ENCODE peak calls at places on chromosomes 6 and 20, in four cellular contexts. One of them, this sample, is unnamed.
A peak's percentile ranks its signal among the peaks of the same experiment; 100 is the strongest.

GRCh38 chr6:38625191-38625590 is 14.5 kb downstream of the BTBD9 start:
- DNase-seq in endodermal cell: no peak
- DNase-seq in psoas muscle: no peak
- DNase-seq in esophagus muscularis mucosa: no peak
- DNase-seq in this sample: no peak

GRCh38 chr6:101722991-101723579 is 329.6 kb downstream of the GRIK2 start:
- DNase-seq in psoas muscle: no peak
- DNase-seq in endodermal cell: no peak
- DNase-seq in esophagus muscularis mucosa: no peak
- DNase-seq in this sample: peak; percentile 92

GRCh38 chr6:273441-274111 is 18.7 kb upstream of the DUSP22 start:
- DNase-seq in psoas muscle: no peak
- DNase-seq in esophagus muscularis mucosa: no peak
- DNase-seq in endodermal cell: no peak
- DNase-seq in this sample: peak; percentile 49

GRCh38 chr20:63736893-63737689 is 627 bp downstream of the LIME1 start:
- DNase-seq in esophagus muscularis mucosa: no peak
- DNase-seq in endodermal cell: peak; percentile 76
- DNase-seq in psoas muscle: no peak
- DNase-seq in this sample: no peak

GRCh38 chr20:45374966-45375365 is 3.2 kb downstream of the TP53TG5 start:
- DNase-seq in esophagus muscularis mucosa: peak; percentile 50
- DNase-seq in endodermal cell: no peak
- DNase-seq in psoas muscle: no peak
- DNase-seq in this sample: no peak

GRCh38 chr20:17679786-17680127 is 2.3 kb downstream of the RRBP1 start:
- DNase-seq in endodermal cell: no peak
- DNase-seq in psoas muscle: no peak
- DNase-seq in esophagus muscularis mucosa: no peak
- DNase-seq in this sample: peak; percentile 28

GRCh38 chr6:24584390-24584735 is 61.6 kb downstream of the KIAA0319 start:
- DNase-seq in esophagus muscularis mucosa: no peak
- DNase-seq in endodermal cell: no peak
- DNase-seq in psoas muscle: no peak
- DNase-seq in this sample: no peak

GRCh38 chr6:47524136-47524840 is 46.7 kb downstream of the CD2AP start:
- DNase-seq in endodermal cell: no peak
- DNase-seq in psoas muscle: no peak
- DNase-seq in esophagus muscularis mucosa: no peak
- DNase-seq in this sample: no peak

GRCh38 chr6:56999049-56999448 is 44.1 kb downstream of the BEND6 start:
- DNase-seq in endodermal cell: no peak
- DNase-seq in psoas muscle: no peak
- DNase-seq in esophagus muscularis mucosa: no peak
- DNase-seq in this sample: no peak

GRCh38 chr6:112563368-112563767 is 216.2 kb downstream of the RFPL4B start:
- DNase-seq in esophagus muscularis mucosa: no peak
- DNase-seq in psoas muscle: no peak
- DNase-seq in endodermal cell: peak; percentile 73
- DNase-seq in this sample: peak; percentile 52

GRCh38 chr20:16419138-16419715 is 154.0 kb downstream of the KIF16B start:
- DNase-seq in endodermal cell: no peak
- DNase-seq in esophagus muscularis mucosa: no peak
- DNase-seq in psoas muscle: no peak
- DNase-seq in this sample: no peak

GRCh38 chr6:99348220-99348822 is 1.2 kb downstream of the FAXC start:
- DNase-seq in endodermal cell: no peak
- DNase-seq in esophagus muscularis mucosa: peak; percentile 75
- DNase-seq in psoas muscle: no peak
- DNase-seq in this sample: no peak

GRCh38 chr20:56730003-56730402 is 100.9 kb downstream of the TFAP2C start:
- DNase-seq in endodermal cell: peak; percentile 62
- DNase-seq in esophagus muscularis mucosa: no peak
- DNase-seq in psoas muscle: no peak
- DNase-seq in this sample: no peak

GRCh38 chr20:63947638-63948456 is 8.4 kb downstream of the UCKL1 start:
- DNase-seq in endodermal cell: no peak
- DNase-seq in psoas muscle: peak; percentile 17
- DNase-seq in esophagus muscularis mucosa: no peak
- DNase-seq in this sample: no peak

GRCh38 chr6:42230320-42231034 is 12.8 kb upstream of the MRPS10 start:
- DNase-seq in esophagus muscularis mucosa: no peak
- DNase-seq in psoas muscle: no peak
- DNase-seq in endodermal cell: peak; percentile 59
- DNase-seq in this sample: no peak

GRCh38 chr6:148565931-148566663 is 180.7 kb upstream of the UST start:
- DNase-seq in psoas muscle: peak; percentile 31
- DNase-seq in endodermal cell: no peak
- DNase-seq in esophagus muscularis mucosa: no peak
- DNase-seq in this sample: peak; percentile 95

GRCh38 chr6:34919651-34920050 is 30.6 kb downstream of the ANKS1A start:
- DNase-seq in esophagus muscularis mucosa: no peak
- DNase-seq in endodermal cell: no peak
- DNase-seq in psoas muscle: no peak
- DNase-seq in this sample: peak; percentile 59

GRCh38 chr6:43268348-43268685 is 25.0 kb downstream of the TTBK1 start:
- DNase-seq in psoas muscle: no peak
- DNase-seq in esophagus muscularis mucosa: no peak
- DNase-seq in endodermal cell: no peak
- DNase-seq in this sample: no peak

GRCh38 chr6:26031595-26032386 is 55.4 kb upstream of the HFE start:
- DNase-seq in endodermal cell: peak; percentile 96
- DNase-seq in esophagus muscularis mucosa: peak; percentile 97
- DNase-seq in psoas muscle: peak; percentile 55
- DNase-seq in this sample: peak; percentile 97

GRCh38 chr6:101079696-101080270 is 198.7 kb upstream of the ASCC3 start:
- DNase-seq in esophagus muscularis mucosa: no peak
- DNase-seq in endodermal cell: no peak
- DNase-seq in psoas muscle: no peak
- DNase-seq in this sample: no peak

GRCh38 chr6:9233686-9234085 is 798.3 kb upstream of the SLC35B3 start:
- DNase-seq in esophagus muscularis mucosa: no peak
- DNase-seq in endodermal cell: no peak
- DNase-seq in psoas muscle: no peak
- DNase-seq in this sample: no peak

GRCh38 chr6:118650500-118651281 is 700 bp downstream of the CEP85L start:
- DNase-seq in esophagus muscularis mucosa: no peak
- DNase-seq in psoas muscle: peak; percentile 55
- DNase-seq in endodermal cell: peak; percentile 82
- DNase-seq in this sample: peak; percentile 55

GRCh38 chr6:968791-969190 is 275.9 kb upstream of the EXOC2 start:
- DNase-seq in endodermal cell: no peak
- DNase-seq in esophagus muscularis mucosa: no peak
- DNase-seq in psoas muscle: no peak
- DNase-seq in this sample: no peak

GRCh38 chr6:40545954-40546353 is 41.2 kb downstream of the LRFN2 start:
- DNase-seq in esophagus muscularis mucosa: no peak
- DNase-seq in psoas muscle: no peak
- DNase-seq in endodermal cell: peak; percentile 91
- DNase-seq in this sample: peak; percentile 37

GRCh38 chr6:40542175-40542764 is 44.9 kb downstream of the LRFN2 start:
- DNase-seq in endodermal cell: peak; percentile 72
- DNase-seq in psoas muscle: no peak
- DNase-seq in esophagus muscularis mucosa: no peak
- DNase-seq in this sample: no peak

GRCh38 chr6:40541556-40542174 is 45.5 kb downstream of the LRFN2 start:
- DNase-seq in esophagus muscularis mucosa: no peak
- DNase-seq in endodermal cell: no peak
- DNase-seq in psoas muscle: no peak
- DNase-seq in this sample: no peak

GRCh38 chr6:40543133-40543532 is 44.0 kb downstream of the LRFN2 start:
- DNase-seq in endodermal cell: no peak
- DNase-seq in psoas muscle: no peak
- DNase-seq in esophagus muscularis mucosa: no peak
- DNase-seq in this sample: no peak

DNA sequence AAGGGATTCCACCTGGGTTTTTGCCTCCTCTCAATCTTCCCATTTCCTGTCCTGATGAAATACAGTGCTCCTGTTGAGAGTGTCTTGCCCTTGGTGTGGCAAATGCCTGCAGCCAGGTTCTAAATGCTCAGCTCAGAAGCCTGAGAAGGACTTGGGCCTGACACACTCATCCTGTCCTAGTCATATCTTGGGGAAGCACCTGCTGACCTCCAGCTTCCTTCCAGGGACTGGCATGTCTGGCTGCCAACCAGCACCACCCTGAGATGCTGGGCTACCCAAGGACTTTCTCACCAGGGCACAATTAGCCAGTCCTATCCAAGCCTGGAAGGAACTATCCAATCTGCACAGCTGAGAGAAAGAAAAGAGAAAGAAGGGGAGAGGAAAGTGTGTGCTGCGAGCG is 43.4 kb downstream of the LRFN2 start:
- DNase-seq in endodermal cell: no peak
- DNase-seq in esophagus muscularis mucosa: no peak
- DNase-seq in psoas muscle: no peak
- DNase-seq in this sample: no peak
- H3K27ac ChIP-seq in endodermal cell: no peak overlapping the region
- H3K27ac ChIP-seq in esophagus muscularis mucosa: no peak overlapping the region
- H3K27ac ChIP-seq in psoas muscle: no peak overlapping the region
- H3K27ac ChIP-seq in this sample: no peak overlapping the region

GRCh38 chr6:16961577-16961976 is 140.3 kb upstream of the STMND1 start:
- DNase-seq in psoas muscle: no peak
- DNase-seq in endodermal cell: no peak
- DNase-seq in esophagus muscularis mucosa: no peak
- DNase-seq in this sample: peak; percentile 26

GRCh38 chr6:16955899-16956298 is 146.0 kb upstream of the STMND1 start:
- DNase-seq in esophagus muscularis mucosa: no peak
- DNase-seq in psoas muscle: no peak
- DNase-seq in endodermal cell: no peak
- DNase-seq in this sample: no peak

GRCh38 chr6:16959789-16960188 is 142.1 kb upstream of the STMND1 start:
- DNase-seq in esophagus muscularis mucosa: no peak
- DNase-seq in endodermal cell: no peak
- DNase-seq in psoas muscle: no peak
- DNase-seq in this sample: no peak

GRCh38 chr6:16953905-16954304 is 147.9 kb upstream of the STMND1 start:
- DNase-seq in esophagus muscularis mucosa: no peak
- DNase-seq in endodermal cell: no peak
- DNase-seq in psoas muscle: no peak
- DNase-seq in this sample: no peak

GRCh38 chr6:16956371-16956770 is 145.5 kb upstream of the STMND1 start:
- DNase-seq in endodermal cell: no peak
- DNase-seq in psoas muscle: no peak
- DNase-seq in esophagus muscularis mucosa: no peak
- DNase-seq in this sample: peak; percentile 59
- TF ChIP-seq CTCF in endodermal cell: no peak
- TF ChIP-seq CTCF in psoas muscle: no peak
- TF ChIP-seq CTCF in esophagus muscularis mucosa: no peak
- TF ChIP-seq CTCF in this sample: no peak

GRCh38 chr6:125953502-125953875 is 3.1 kb upstream of the HINT3 start:
- DNase-seq in psoas muscle: no peak
- DNase-seq in esophagus muscularis mucosa: no peak
- DNase-seq in endodermal cell: peak; percentile 90
- DNase-seq in this sample: no peak
- H3K4me3 ChIP-seq in psoas muscle: no peak overlapping the region
- H3K4me3 ChIP-seq in esophagus muscularis mucosa: no peak overlapping the region
- H3K4me3 ChIP-seq in endodermal cell: no peak overlapping the region
- H3K4me3 ChIP-seq in this sample: no peak overlapping the region

DNA sequence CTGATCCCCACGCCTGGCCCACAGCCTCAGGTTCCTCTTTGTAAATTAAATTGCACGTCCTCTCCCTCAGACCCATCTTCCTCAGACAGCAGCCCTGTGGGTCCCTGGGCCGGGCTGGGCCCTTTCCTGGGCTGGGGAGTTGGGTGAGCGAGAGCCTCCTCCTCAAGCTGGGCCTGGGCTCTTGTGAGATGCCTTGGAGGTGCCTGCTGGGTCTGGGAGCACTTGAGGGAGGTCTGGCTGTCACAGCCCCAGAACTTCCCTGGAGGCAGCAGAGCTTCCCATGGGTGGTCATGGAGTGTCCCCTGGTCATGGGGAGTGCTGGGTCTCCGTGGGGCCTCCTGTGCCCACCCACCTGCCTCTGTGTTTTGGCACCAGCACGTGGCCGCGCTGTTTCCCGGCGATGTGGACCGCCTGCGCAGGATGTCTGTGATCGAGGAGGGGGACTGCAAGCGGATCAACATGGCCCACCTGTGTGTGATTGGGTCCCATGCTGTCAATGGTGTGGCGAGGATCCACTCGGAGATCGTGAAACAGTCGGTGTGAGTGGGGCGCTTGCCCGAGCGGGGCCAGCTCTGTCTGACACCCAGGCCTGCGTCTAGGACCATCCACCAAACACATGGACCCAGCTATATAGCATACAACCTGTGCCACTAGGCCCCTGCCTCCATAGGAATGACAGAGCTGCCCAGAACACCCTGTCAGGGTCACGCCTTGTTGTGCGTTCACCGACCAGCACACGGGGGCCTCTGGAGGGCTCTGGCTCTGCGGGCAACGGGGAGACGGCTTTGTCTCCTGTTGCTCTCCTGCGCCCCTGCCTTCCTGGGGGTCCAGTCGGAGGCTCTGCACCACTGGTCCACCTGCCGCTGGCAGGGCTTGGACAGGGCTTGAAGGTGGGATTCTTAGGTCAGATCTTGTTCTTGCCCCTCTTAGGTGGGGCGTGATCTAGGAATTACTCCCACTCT is 33.0 kb downstream of the PYGB start:
- DNase-seq in psoas muscle: peak; percentile 7
- DNase-seq in esophagus muscularis mucosa: no peak
- DNase-seq in endodermal cell: no peak
- DNase-seq in this sample: no peak
- H3K27ac ChIP-seq in psoas muscle: peak overlapping the region; percentile 36
- H3K27ac ChIP-seq in esophagus muscularis mucosa: peak overlapping the region; percentile 86
- H3K27ac ChIP-seq in endodermal cell: no peak overlapping the region
- H3K27ac ChIP-seq in this sample: no peak overlapping the region

This sample was measured in cardiac muscle cell.